ENCODE peak calls at places on chromosomes 12 and 14, in five cellular contexts. I is type B pancreatic cell, H is H9, Q is astrocyte of the spinal cord, Y is AG10803. D is an unnamed sample.

GRCh38 chr14:104150201-104151027 is 12.0 kb downstream of the KIF26A start:
- DNase-seq in H (peak; percentile 87), Y (peak; percentile 65), I (no peak), Q (peak; percentile 67), D (peak; percentile 70)

GRCh38 chr12:93060071-93060665 is 131.1 kb upstream of the EEA1 start:
- DNase-seq in Y (no peak), Q (no peak), I (no peak), H (no peak), D (no peak)

GRCh38 chr14:90495357-90496276 is 98.8 kb downstream of the CALM1 start:
- DNase-seq in Y (peak; percentile 45), I (no peak), Q (peak; percentile 74), H (peak; percentile 84), D (peak; percentile 78)

GRCh38 chr14:20681348-20682126 is 2.8 kb upstream of the RNASE4 start:
- DNase-seq in H (peak; percentile 91), Q (peak; percentile 93), Y (peak; percentile 83), I (peak; percentile 87), D (peak; percentile 87)

GRCh38 chr14:76352639-76353281 is 23.2 kb upstream of the ESRRB start:
- DNase-seq in Q (peak; percentile 23), H (peak; percentile 84), I (peak; percentile 84), Y (peak; percentile 47), D (no peak)

GRCh38 chr14:89418452-89418851 is 1.4 kb upstream of the FOXN3 start:
- DNase-seq in H (peak; percentile 63), I (no peak), Q (no peak), Y (no peak), D (peak; percentile 76)

GRCh38 chr12:100388382-100388781 is 31.5 kb downstream of the SLC17A8 start:
- DNase-seq in Y (no peak), I (no peak), Q (no peak), H (no peak), D (no peak)

GRCh38 chr12:108816652-108817335 is 40.6 kb downstream of the SSH1 start:
- DNase-seq in Q (no peak), H (no peak), I (no peak), Y (peak; percentile 26), D (no peak)

GRCh38 chr14:104932676-104933631 is 8.3 kb downstream of the PLD4 start:
- DNase-seq in H (peak; percentile 75), Q (peak; percentile 66), I (peak; percentile 92), Y (peak; percentile 82), D (peak; percentile 77)

DNA sequence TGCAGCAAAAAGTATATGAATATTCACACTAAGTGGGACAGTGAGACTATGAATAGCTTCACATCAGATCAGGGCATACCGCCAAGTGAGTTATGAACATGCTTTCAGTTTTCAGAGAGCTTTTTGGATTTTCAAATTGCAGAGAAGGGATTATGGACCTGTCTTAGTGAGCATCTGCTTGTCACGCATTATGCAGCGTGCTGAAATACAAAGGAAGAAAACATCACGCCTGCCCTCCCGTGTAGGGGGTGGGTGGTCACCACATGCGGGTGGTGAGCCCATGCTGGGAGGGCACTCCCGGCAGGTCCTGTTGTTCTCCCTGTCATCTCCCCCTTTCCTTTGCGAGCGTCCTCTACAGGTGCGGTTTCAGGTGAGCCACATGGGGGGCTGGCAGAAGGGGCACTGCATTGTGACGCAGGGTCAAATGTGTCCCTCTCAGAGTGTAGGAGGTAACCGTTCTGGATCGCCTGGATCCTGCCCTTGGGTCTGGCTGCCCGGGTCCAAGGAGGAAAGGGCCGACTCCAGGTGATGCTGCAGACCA is 42.6 kb downstream of the TRAF3 start:
- DNase-seq in Y (no peak), I (no peak), H (no peak), Q (no peak), D (peak; percentile 22)
- TF ChIP-seq CTCF in Y (no peak), I (no peak), H (no peak), Q (no peak), D (no peak)

GRCh38 chr12:132561784-132562156 is 48.6 kb downstream of the LRCOL1 start:
- DNase-seq in H (peak; percentile 79), Y (no peak), I (no peak), Q (no peak), D (no peak)
- TF ChIP-seq CTCF in H (peak; percentile 63), Y (peak; percentile 33), I (peak; percentile 22), Q (peak; percentile 56), D (peak; percentile 42)

GRCh38 chr12:94261119-94261518 is 112.7 kb downstream of the PLXNC1 start:
- DNase-seq in I (no peak), H (peak; percentile 76), Q (no peak), Y (no peak), D (no peak)
- TF ChIP-seq CTCF in I (no peak), H (no peak), Q (no peak), Y (no peak), D (no peak)

GRCh38 chr12:106204312-106204711 is 43.5 kb downstream of the CKAP4 start:
- DNase-seq in I (no peak), H (no peak), Y (peak; percentile 48), Q (no peak), D (no peak)

GRCh38 chr12:106205208-106206069 is 42.4 kb downstream of the CKAP4 start:
- DNase-seq in I (no peak), H (peak; percentile 58), Y (peak; percentile 35), Q (no peak), D (no peak)
- TF ChIP-seq CTCF in I (no peak), H (peak; percentile 47), Y (peak; percentile 9), Q (no peak), D (no peak)

GRCh38 chr14:64170190-64170589 is 124.0 kb downstream of the ESR2 start:
- DNase-seq in Q (no peak), I (no peak), H (no peak), Y (no peak), D (no peak)
- TF ChIP-seq CTCF in Q (no peak), I (no peak), H (no peak), Y (no peak), D (no peak)

GRCh38 chr12:53337998-53338397 is 1.8 kb upstream of the SP7 start:
- DNase-seq in I (no peak), Y (no peak), H (no peak), Q (no peak), D (no peak)

GRCh38 chr12:53343449-53343848 is 7.3 kb upstream of the SP7 start:
- DNase-seq in H (no peak), Q (no peak), I (no peak), Y (no peak), D (no peak)

GRCh38 chr12:53338916-53339315 is 2.8 kb upstream of the SP7 start:
- DNase-seq in I (no peak), Q (no peak), H (no peak), Y (no peak), D (no peak)

GRCh38 chr12:53343978-53344377 is 7.8 kb upstream of the SP7 start:
- DNase-seq in Q (no peak), I (no peak), H (no peak), Y (no peak), D (no peak)

DNA sequence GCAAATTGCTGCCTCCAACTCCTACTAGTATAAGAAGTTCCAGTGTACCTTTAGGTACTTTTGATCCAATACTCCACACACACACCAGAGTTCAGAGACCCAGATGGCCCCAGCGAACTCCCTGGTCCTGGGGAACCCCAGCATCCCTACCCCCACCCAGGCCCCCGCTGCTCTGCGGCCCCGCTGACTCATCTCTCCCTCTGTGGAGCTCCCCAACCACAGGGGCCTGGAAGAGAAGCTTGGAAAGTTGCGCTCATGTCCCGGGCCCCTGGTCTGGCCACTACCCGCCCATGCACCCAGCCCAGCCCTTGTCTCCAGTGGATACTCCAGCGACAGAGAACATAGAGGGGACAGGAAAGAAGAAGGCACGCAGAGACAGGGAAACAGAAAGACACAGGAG is 4.2 kb upstream of the SP7 start:
- DNase-seq in H (no peak), I (no peak), Q (no peak), Y (no peak), D (no peak)
- TF ChIP-seq CTCF in H (no peak), I (no peak), Q (no peak), Y (no peak), D (no peak)

DNA sequence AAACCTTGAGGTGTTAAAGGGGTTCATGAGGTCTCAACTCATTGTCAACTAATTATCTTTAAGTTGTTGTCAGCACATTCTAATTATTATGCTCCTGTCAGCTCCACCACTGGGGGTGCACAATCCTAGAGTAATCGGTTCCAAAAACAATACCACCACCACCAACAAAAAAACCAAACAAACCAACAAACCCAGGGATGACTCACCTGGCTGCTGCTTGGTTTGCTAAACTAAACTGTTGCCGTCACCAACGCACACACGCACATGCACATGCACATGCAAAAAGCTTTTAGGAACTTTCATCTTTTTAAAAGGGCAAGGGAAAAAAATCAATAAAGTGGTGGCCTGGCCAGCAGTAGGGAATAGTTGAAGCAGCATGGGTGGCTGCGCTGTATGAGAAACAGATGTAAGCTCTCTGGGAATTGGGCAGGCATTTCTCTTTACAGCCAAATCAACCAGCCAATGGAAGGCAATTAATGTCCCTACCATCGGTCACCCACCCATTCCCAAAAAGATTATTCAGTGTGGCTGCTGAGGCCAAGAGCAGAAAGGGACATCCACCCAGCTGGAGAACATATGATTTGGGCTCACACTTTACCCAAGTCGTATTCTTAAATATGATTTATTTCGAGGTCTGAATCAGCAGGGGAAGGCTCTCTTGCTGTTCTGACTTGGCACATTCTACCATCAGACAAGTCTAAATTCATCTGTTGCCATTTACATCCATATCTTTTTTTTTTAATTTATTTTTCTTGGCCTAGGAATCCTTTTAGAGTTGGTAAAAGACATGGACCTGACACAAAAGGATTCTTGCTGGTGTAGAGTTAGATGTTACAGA is 20.0 kb downstream of the TMEM30B start:
- DNase-seq in Q (peak; percentile 85), H (no peak), I (no peak), Y (peak; percentile 85), D (peak; percentile 95)
- TF ChIP-seq CTCF in Q (peak; percentile 33), H (no peak), I (no peak), Y (peak; percentile 28), D (peak; percentile 26)

DNA sequence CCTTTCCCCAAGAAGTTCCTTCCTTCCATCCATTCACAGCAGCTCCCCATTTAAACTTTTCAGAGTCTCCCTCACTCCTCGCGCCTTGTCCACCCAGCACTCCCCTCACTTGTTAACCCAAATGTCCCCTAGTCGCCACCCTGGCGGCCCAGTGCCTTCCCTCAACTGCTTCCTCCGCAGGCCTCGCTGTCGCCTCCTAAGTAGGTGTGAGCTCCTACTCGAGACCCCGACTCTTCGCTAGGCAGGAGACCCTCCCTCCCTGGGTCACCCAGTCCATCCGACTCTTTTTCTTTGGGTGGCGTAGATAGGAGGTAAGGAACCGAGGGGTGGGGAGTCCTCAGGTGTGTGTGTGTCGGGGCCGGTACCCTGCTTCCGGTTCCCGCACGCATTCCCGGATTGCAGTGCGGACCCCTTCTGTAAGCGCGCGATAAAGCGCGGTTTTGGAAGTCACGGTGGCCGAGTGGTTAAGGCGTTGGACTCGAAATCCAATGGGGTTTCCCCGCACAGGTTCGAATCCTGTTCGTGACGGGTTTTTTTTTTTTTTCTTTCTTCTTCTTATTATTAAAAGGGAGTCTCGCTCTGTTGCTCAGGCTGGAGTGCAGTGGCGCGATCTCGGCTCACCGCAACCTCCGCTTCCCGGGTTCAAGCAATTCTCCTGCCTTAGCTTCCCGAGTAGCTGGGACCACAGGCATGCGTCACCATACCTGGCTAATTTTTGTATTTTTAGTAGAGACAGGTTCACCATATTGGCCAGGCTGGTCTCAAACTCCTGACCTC is 823 bp upstream of the SMARCC2 start:
- DNase-seq in I (peak; percentile 97), Y (peak; percentile 75), H (peak; percentile 96), Q (peak; percentile 88), D (peak; percentile 74)
- TF ChIP-seq CTCF in I (peak; percentile 24), Y (no peak), H (no peak), Q (no peak), D (no peak)